ENCODE peak calls at places on chromosome 19, in five cellular contexts. One of them, this sample, is unnamed.

GRCh38 chr19:3618144-3618810 is 8.3 kb downstream of the CACTIN start:
- DNase-seq in dorsolateral prefrontal cortex: peak; percentile 54
- DNase-seq in lower leg skin: no peak
- DNase-seq in Karpas-422: peak; percentile 85
- DNase-seq in heart right ventricle: peak; percentile 77
- DNase-seq in this sample: peak; percentile 87

GRCh38 chr19:51002542-51003311 is 1.3 kb upstream of the KLK8 start:
- DNase-seq in dorsolateral prefrontal cortex: no peak
- DNase-seq in lower leg skin: no peak
- DNase-seq in Karpas-422: peak; percentile 76
- DNase-seq in heart right ventricle: no peak
- DNase-seq in this sample: no peak

GRCh38 chr19:55679343-55680257 is 4.6 kb downstream of the EPN1 start:
- DNase-seq in dorsolateral prefrontal cortex: no peak
- DNase-seq in lower leg skin: no peak
- DNase-seq in Karpas-422: no peak
- DNase-seq in heart right ventricle: no peak
- DNase-seq in this sample: no peak

GRCh38 chr19:48784527-48784926 is 26.3 kb downstream of the BCAT2 start:
- DNase-seq in dorsolateral prefrontal cortex: no peak
- DNase-seq in lower leg skin: no peak
- DNase-seq in Karpas-422: peak; percentile 62
- DNase-seq in heart right ventricle: no peak
- DNase-seq in this sample: no peak

GRCh38 chr19:35088514-35088913 is 27.1 kb upstream of the FXYD3 start:
- DNase-seq in dorsolateral prefrontal cortex: no peak
- DNase-seq in lower leg skin: no peak
- DNase-seq in Karpas-422: no peak
- DNase-seq in heart right ventricle: no peak
- DNase-seq in this sample: no peak

GRCh38 chr19:16098821-16099220 is 12.9 kb upstream of the RAB8A start:
- DNase-seq in dorsolateral prefrontal cortex: no peak
- DNase-seq in lower leg skin: no peak
- DNase-seq in Karpas-422: no peak
- DNase-seq in heart right ventricle: no peak
- DNase-seq in this sample: no peak

GRCh38 chr19:16266586-16266942 is 58.1 kb upstream of the KLF2 start:
- DNase-seq in dorsolateral prefrontal cortex: no peak
- DNase-seq in lower leg skin: no peak
- DNase-seq in Karpas-422: no peak
- DNase-seq in heart right ventricle: no peak
- DNase-seq in this sample: no peak

GRCh38 chr19:30846102-30846501 is 473.9 kb downstream of the ZNF536 start:
- DNase-seq in dorsolateral prefrontal cortex: no peak
- DNase-seq in lower leg skin: no peak
- DNase-seq in Karpas-422: no peak
- DNase-seq in heart right ventricle: no peak
- DNase-seq in this sample: no peak

GRCh38 chr19:11373885-11374448 is 499 bp upstream of the SWSAP1 start:
- DNase-seq in dorsolateral prefrontal cortex: no peak
- DNase-seq in lower leg skin: no peak
- DNase-seq in Karpas-422: peak; percentile 49
- DNase-seq in heart right ventricle: no peak
- DNase-seq in this sample: no peak

GRCh38 chr19:2385053-2385721 is 25.1 kb downstream of the TMPRSS9 start:
- DNase-seq in dorsolateral prefrontal cortex: no peak
- DNase-seq in lower leg skin: no peak
- DNase-seq in Karpas-422: no peak
- DNase-seq in heart right ventricle: no peak
- DNase-seq in this sample: no peak

GRCh38 chr19:29687244-29687896 is 22.1 kb downstream of the PLEKHF1 start:
- DNase-seq in dorsolateral prefrontal cortex: no peak
- DNase-seq in lower leg skin: peak; percentile 93
- DNase-seq in Karpas-422: no peak
- DNase-seq in heart right ventricle: no peak
- DNase-seq in this sample: peak; percentile 82

GRCh38 chr19:16206637-16207036 is 8.9 kb downstream of the AP1M1 start:
- DNase-seq in dorsolateral prefrontal cortex: no peak
- DNase-seq in lower leg skin: no peak
- DNase-seq in Karpas-422: no peak
- DNase-seq in heart right ventricle: no peak
- DNase-seq in this sample: no peak

GRCh38 chr19:33408538-33408937 is 35.0 kb downstream of the CEBPG start:
- DNase-seq in dorsolateral prefrontal cortex: no peak
- DNase-seq in lower leg skin: no peak
- DNase-seq in Karpas-422: no peak
- DNase-seq in heart right ventricle: no peak
- DNase-seq in this sample: no peak

GRCh38 chr19:29484876-29485275 is 40.9 kb upstream of the VSTM2B start:
- DNase-seq in dorsolateral prefrontal cortex: no peak
- DNase-seq in lower leg skin: no peak
- DNase-seq in Karpas-422: no peak
- DNase-seq in heart right ventricle: no peak
- DNase-seq in this sample: no peak

GRCh38 chr19:12034610-12035009 is 869 bp downstream of the ZNF433 start:
- DNase-seq in dorsolateral prefrontal cortex: no peak
- DNase-seq in lower leg skin: no peak
- DNase-seq in Karpas-422: no peak
- DNase-seq in heart right ventricle: no peak
- DNase-seq in this sample: no peak

GRCh38 chr19:2083174-2083854 is 12.8 kb downstream of the MOB3A start:
- DNase-seq in dorsolateral prefrontal cortex: no peak
- DNase-seq in lower leg skin: no peak
- DNase-seq in Karpas-422: peak; percentile 78
- DNase-seq in heart right ventricle: no peak
- DNase-seq in this sample: no peak

GRCh38 chr19:15897026-15897737 is 692 bp downstream of the CYP4F2 start:
- DNase-seq in dorsolateral prefrontal cortex: no peak
- DNase-seq in lower leg skin: no peak
- DNase-seq in Karpas-422: no peak
- DNase-seq in heart right ventricle: no peak
- DNase-seq in this sample: no peak

GRCh38 chr19:2524840-2525723 is 49.2 kb downstream of the GADD45B start:
- DNase-seq in dorsolateral prefrontal cortex: peak; percentile 47
- DNase-seq in lower leg skin: no peak
- DNase-seq in Karpas-422: peak; percentile 54
- DNase-seq in heart right ventricle: no peak
- DNase-seq in this sample: peak; percentile 93

GRCh38 chr19:13588953-13589833 is 82.9 kb upstream of the CACNA1A start:
- DNase-seq in dorsolateral prefrontal cortex: peak; percentile 70
- DNase-seq in lower leg skin: peak; percentile 91
- DNase-seq in Karpas-422: peak; percentile 84
- DNase-seq in heart right ventricle: peak; percentile 73
- DNase-seq in this sample: peak; percentile 77

GRCh38 chr19:48926909-48927308 is 6.6 kb upstream of the DHDH start:
- DNase-seq in dorsolateral prefrontal cortex: peak; percentile 52
- DNase-seq in lower leg skin: no peak
- DNase-seq in Karpas-422: no peak
- DNase-seq in heart right ventricle: no peak
- DNase-seq in this sample: peak; percentile 85

GRCh38 chr19:2239771-2240770 is 3.4 kb downstream of the SF3A2 start:
- DNase-seq in dorsolateral prefrontal cortex: no peak
- DNase-seq in lower leg skin: no peak
- DNase-seq in Karpas-422: no peak
- DNase-seq in heart right ventricle: no peak
- DNase-seq in this sample: no peak

GRCh38 chr19:16249826-16250434 is 52.2 kb downstream of the AP1M1 start:
- DNase-seq in dorsolateral prefrontal cortex: no peak
- DNase-seq in lower leg skin: no peak
- DNase-seq in Karpas-422: no peak
- DNase-seq in heart right ventricle: no peak
- DNase-seq in this sample: no peak

GRCh38 chr19:28297036-28297435 is 915.9 kb downstream of the UQCRFS1 start:
- DNase-seq in dorsolateral prefrontal cortex: no peak
- DNase-seq in lower leg skin: no peak
- DNase-seq in Karpas-422: no peak
- DNase-seq in heart right ventricle: no peak
- DNase-seq in this sample: no peak

GRCh38 chr19:52992109-52993004 is 21.4 kb upstream of the ERVV-1 start:
- DNase-seq in dorsolateral prefrontal cortex: no peak
- DNase-seq in lower leg skin: peak; percentile 87
- DNase-seq in Karpas-422: no peak
- DNase-seq in heart right ventricle: peak; percentile 22
- DNase-seq in this sample: peak; percentile 67

GRCh38 chr19:48120505-48120904 is 9.9 kb upstream of the PLA2G4C start:
- DNase-seq in dorsolateral prefrontal cortex: no peak
- DNase-seq in lower leg skin: no peak
- DNase-seq in Karpas-422: no peak
- DNase-seq in heart right ventricle: no peak
- DNase-seq in this sample: no peak

GRCh38 chr19:49946415-49946814 is 14.6 kb downstream of the SIGLEC11 start:
- DNase-seq in dorsolateral prefrontal cortex: no peak
- DNase-seq in lower leg skin: no peak
- DNase-seq in Karpas-422: peak; percentile 67
- DNase-seq in heart right ventricle: no peak
- DNase-seq in this sample: no peak

GRCh38 chr19:28500319-28500718 is 712.6 kb downstream of the UQCRFS1 start:
- DNase-seq in dorsolateral prefrontal cortex: no peak
- DNase-seq in lower leg skin: no peak
- DNase-seq in Karpas-422: no peak
- DNase-seq in heart right ventricle: no peak
- DNase-seq in this sample: no peak

GRCh38 chr19:6854758-6855157 is 32.6 kb upstream of the ADGRE1 start:
- DNase-seq in dorsolateral prefrontal cortex: no peak
- DNase-seq in lower leg skin: no peak
- DNase-seq in Karpas-422: no peak
- DNase-seq in heart right ventricle: no peak
- DNase-seq in this sample: no peak

GRCh38 chr19:17441241-17442135 is 7.0 kb downstream of the TMEM221 start:
- DNase-seq in dorsolateral prefrontal cortex: no peak
- DNase-seq in lower leg skin: no peak
- DNase-seq in Karpas-422: peak; percentile 73
- DNase-seq in heart right ventricle: no peak
- DNase-seq in this sample: no peak

GRCh38 chr19:49142866-49143335 is 12.3 kb downstream of the HRC start:
- DNase-seq in dorsolateral prefrontal cortex: peak; percentile 87
- DNase-seq in lower leg skin: peak; percentile 94
- DNase-seq in Karpas-422: peak; percentile 96
- DNase-seq in heart right ventricle: peak; percentile 90
- DNase-seq in this sample: peak; percentile 93

GRCh38 chr19:55189424-55189823 is 9.3 kb upstream of the SYT5 start:
- DNase-seq in dorsolateral prefrontal cortex: peak; percentile 41
- DNase-seq in lower leg skin: peak; percentile 93
- DNase-seq in Karpas-422: no peak
- DNase-seq in heart right ventricle: no peak
- DNase-seq in this sample: peak; percentile 25

DNA sequence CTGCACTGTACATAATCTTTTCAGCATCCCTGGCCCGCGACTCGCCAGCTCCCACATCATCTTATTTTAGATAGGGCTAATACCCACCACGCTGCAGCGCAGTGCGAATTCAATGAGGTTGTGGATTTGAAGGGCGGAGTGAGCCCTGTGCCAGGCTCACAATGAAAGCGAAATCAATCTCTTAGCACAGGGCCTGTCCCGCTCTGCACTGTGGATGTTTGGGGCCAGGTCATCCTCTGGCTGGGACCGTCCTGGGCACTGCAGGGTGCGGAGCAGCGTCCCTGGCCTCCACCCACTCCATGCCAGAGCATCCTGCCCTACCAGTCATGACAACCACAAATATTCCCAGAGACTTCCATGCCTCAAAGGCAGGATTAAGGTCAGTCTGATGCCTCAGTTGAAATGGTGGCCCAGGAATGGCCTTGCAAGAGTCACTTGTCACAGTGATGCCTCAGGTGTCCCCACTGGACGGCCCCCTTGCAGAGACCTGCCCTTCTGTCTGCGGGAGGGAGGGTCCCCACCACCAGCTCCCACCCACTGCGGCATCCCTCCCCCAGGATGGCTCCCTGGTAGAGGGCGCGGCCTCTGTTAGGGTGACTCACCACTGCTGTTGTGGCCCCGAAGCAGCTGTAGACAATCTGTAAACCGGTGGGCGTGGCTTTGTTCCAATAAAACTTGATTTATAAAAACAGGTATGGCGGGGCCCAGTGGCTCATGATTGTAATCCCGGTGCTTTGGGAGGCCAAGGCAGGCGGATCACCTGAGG is 5.6 kb downstream of the UHRF1 start:
- DNase-seq in dorsolateral prefrontal cortex: no peak
- DNase-seq in lower leg skin: peak; percentile 90
- DNase-seq in Karpas-422: no peak
- DNase-seq in heart right ventricle: no peak
- DNase-seq in this sample: no peak
- H3K4me3 ChIP-seq in dorsolateral prefrontal cortex: peak overlapping the region; percentile 7
- H3K4me3 ChIP-seq in lower leg skin: no peak overlapping the region
- H3K4me3 ChIP-seq in Karpas-422: no peak overlapping the region
- H3K4me3 ChIP-seq in heart right ventricle: no peak overlapping the region
- H3K4me3 ChIP-seq in this sample: no peak overlapping the region

GRCh38 chr19:54096642-54097106 is 3.9 kb downstream of the OSCAR start:
- DNase-seq in dorsolateral prefrontal cortex: no peak
- DNase-seq in lower leg skin: no peak
- DNase-seq in Karpas-422: no peak
- DNase-seq in heart right ventricle: no peak
- DNase-seq in this sample: no peak
- H3K4me3 ChIP-seq in dorsolateral prefrontal cortex: peak overlapping the region; percentile 6
- H3K4me3 ChIP-seq in lower leg skin: no peak overlapping the region
- H3K4me3 ChIP-seq in Karpas-422: no peak overlapping the region
- H3K4me3 ChIP-seq in heart right ventricle: peak overlapping the region; percentile 9
- H3K4me3 ChIP-seq in this sample: no peak overlapping the region

GRCh38 chr19:39415111-39416046 is 2.9 kb downstream of the PLEKHG2 start:
- DNase-seq in dorsolateral prefrontal cortex: no peak
- DNase-seq in lower leg skin: no peak
- DNase-seq in Karpas-422: peak; percentile 44
- DNase-seq in heart right ventricle: no peak
- DNase-seq in this sample: peak; percentile 66
- H3K4me3 ChIP-seq in dorsolateral prefrontal cortex: peak overlapping the region; percentile 6
- H3K4me3 ChIP-seq in lower leg skin: no peak overlapping the region
- H3K4me3 ChIP-seq in Karpas-422: no peak overlapping the region
- H3K4me3 ChIP-seq in heart right ventricle: peak overlapping the region; percentile 98
- H3K4me3 ChIP-seq in this sample: peak overlapping the region; percentile 92

GRCh38 chr19:906480-906879 is 6.5 kb downstream of the R3HDM4 start:
- DNase-seq in dorsolateral prefrontal cortex: no peak
- DNase-seq in lower leg skin: no peak
- DNase-seq in Karpas-422: no peak
- DNase-seq in heart right ventricle: no peak
- DNase-seq in this sample: no peak

GRCh38 chr19:912181-913079 is 589 bp downstream of the R3HDM4 start:
- DNase-seq in dorsolateral prefrontal cortex: no peak
- DNase-seq in lower leg skin: no peak
- DNase-seq in Karpas-422: peak; percentile 61
- DNase-seq in heart right ventricle: no peak
- DNase-seq in this sample: no peak

GRCh38 chr19:913080-913748 is at the start of gene R3HDM4:
- DNase-seq in dorsolateral prefrontal cortex: peak; percentile 48
- DNase-seq in lower leg skin: peak; percentile 96
- DNase-seq in Karpas-422: peak; percentile 87
- DNase-seq in heart right ventricle: peak; percentile 85
- DNase-seq in this sample: peak; percentile 88

GRCh38 chr19:907183-907853 is 5.7 kb downstream of the R3HDM4 start:
- DNase-seq in dorsolateral prefrontal cortex: no peak
- DNase-seq in lower leg skin: no peak
- DNase-seq in Karpas-422: peak; percentile 66
- DNase-seq in heart right ventricle: no peak
- DNase-seq in this sample: no peak

GRCh38 chr19:911197-912033 is 1.6 kb downstream of the R3HDM4 start:
- DNase-seq in dorsolateral prefrontal cortex: no peak
- DNase-seq in lower leg skin: no peak
- DNase-seq in Karpas-422: no peak
- DNase-seq in heart right ventricle: no peak
- DNase-seq in this sample: no peak
- H3K4me3 ChIP-seq in dorsolateral prefrontal cortex: no peak overlapping the region
- H3K4me3 ChIP-seq in lower leg skin: no peak overlapping the region
- H3K4me3 ChIP-seq in Karpas-422: no peak overlapping the region
- H3K4me3 ChIP-seq in heart right ventricle: no peak overlapping the region
- H3K4me3 ChIP-seq in this sample: no peak overlapping the region